ENCODE peak calls at places on chromosomes 6 and 20, in five cellular contexts. L is Calu3, Q is PC-3, B is uterus, E is bronchial epithelial cell. O is an unnamed sample.

GRCh38 chr6:71599366-71599765 is 287.0 kb upstream of the RIMS1 start:
- DNase-seq in L (no peak), B (no peak), Q (no peak), E (no peak), O (no peak)

GRCh38 chr6:13256614-13257013 is 71.7 kb downstream of the TBC1D7 start:
- DNase-seq in Q (no peak), E (no peak), L (no peak), B (no peak), O (no peak)

GRCh38 chr20:54085910-54086309 is 15.5 kb upstream of the BCAS1 start:
- DNase-seq in Q (no peak), B (no peak), L (no peak), E (no peak), O (no peak)

GRCh38 chr6:47360388-47360787 is 50.7 kb upstream of the TNFRSF21 start:
- DNase-seq in E (no peak), L (no peak), Q (no peak), B (no peak), O (no peak)

GRCh38 chr20:63501818-63502670 is 3.2 kb upstream of the EEF1A2 start:
- DNase-seq in B (no peak), Q (no peak), E (peak; percentile 12), L (peak; percentile 54), O (peak; percentile 12)

GRCh38 chr6:10585232-10585887 is 64.2 kb downstream of the GCNT2 start:
- DNase-seq in E (no peak), L (no peak), B (no peak), Q (no peak), O (no peak)

GRCh38 chr20:13443690-13444089 is 195.0 kb downstream of the TASP1 start:
- DNase-seq in E (no peak), Q (no peak), B (no peak), L (no peak), O (no peak)

GRCh38 chr6:113185299-113185698 is 671.8 kb upstream of the MARCKS start:
- DNase-seq in B (no peak), Q (no peak), L (no peak), E (no peak), O (no peak)

GRCh38 chr6:138372711-138373463 is 4.8 kb upstream of the SMIM28 start:
- DNase-seq in B (no peak), E (peak; percentile 78), L (no peak), Q (peak; percentile 54), O (no peak)

GRCh38 chr20:53582574-53583351 is 10.9 kb downstream of the ZNF217 start:
- DNase-seq in Q (peak; percentile 98), B (peak; percentile 35), E (peak; percentile 100), L (peak; percentile 49), O (peak; percentile 91)

GRCh38 chr6:105920071-105920470 is 166.1 kb upstream of the PRDM1 start:
- DNase-seq in L (no peak), B (no peak), E (peak; percentile 88), Q (peak; percentile 69), O (no peak)

GRCh38 chr6:13454286-13455221 is 32.8 kb downstream of the GFOD1 start:
- DNase-seq in B (peak; percentile 43), Q (peak; percentile 57), E (peak; percentile 12), L (no peak), O (no peak)

GRCh38 chr6:15363523-15364400 is 117.9 kb downstream of the JARID2 start:
- DNase-seq in E (no peak), Q (no peak), L (peak; percentile 7), B (no peak), O (no peak)

GRCh38 chr6:56851104-56851503 is 103.8 kb upstream of the BEND6 start:
- DNase-seq in E (no peak), B (no peak), Q (no peak), L (peak; percentile 44), O (peak; percentile 64)

GRCh38 chr6:110816677-110817076 is 1.4 kb upstream of the CDK19 start:
- DNase-seq in B (no peak), L (no peak), E (no peak), Q (no peak), O (no peak)

GRCh38 chr6:25750911-25751310 is 3.6 kb upstream of the SLC17A4 start:
- DNase-seq in L (no peak), B (no peak), E (no peak), Q (no peak), O (no peak)

GRCh38 chr20:23291575-23292240 is 58.9 kb upstream of the NXT1 start:
- DNase-seq in E (no peak), Q (no peak), B (no peak), L (no peak), O (no peak)

GRCh38 chr6:159149641-159150040 is 19.6 kb upstream of the FNDC1 start:
- DNase-seq in E (no peak), L (no peak), B (no peak), Q (no peak), O (no peak)

GRCh38 chr6:84346372-84346771 is 118.9 kb upstream of the CEP162 start:
- DNase-seq in L (no peak), Q (peak; percentile 11), B (no peak), E (peak; percentile 16), O (no peak)

GRCh38 chr6:45607818-45608217 is 230.1 kb upstream of the SUPT3H start:
- DNase-seq in L (peak; percentile 62), B (no peak), Q (peak; percentile 97), E (peak; percentile 66), O (no peak)

GRCh38 chr6:164415832-164416563 is 893.4 kb downstream of the C6orf118 start:
- DNase-seq in Q (no peak), L (no peak), B (no peak), E (no peak), O (no peak)

GRCh38 chr6:20280288-20280621 is 68.0 kb upstream of the MBOAT1 start:
- DNase-seq in E (no peak), L (no peak), B (no peak), Q (no peak), O (no peak)

GRCh38 chr6:119207973-119208725 is 129.7 kb upstream of the FAM184A start:
- DNase-seq in E (no peak), Q (peak; percentile 39), B (no peak), L (peak; percentile 3), O (no peak)

GRCh38 chr20:37190354-37190753 is 11.0 kb upstream of the MROH8 start:
- DNase-seq in L (no peak), B (no peak), E (no peak), Q (no peak), O (no peak)

GRCh38 chr20:16821211-16822089 is 73.3 kb downstream of the OTOR start:
- DNase-seq in B (no peak), Q (peak; percentile 69), E (peak; percentile 47), L (peak; percentile 8), O (peak; percentile 7)

GRCh38 chr6:100153656-100154055 is 159.6 kb upstream of the MCHR2 start:
- DNase-seq in L (no peak), B (no peak), E (no peak), Q (no peak), O (no peak)

GRCh38 chr6:36820700-36821580 is 18.3 kb downstream of the CPNE5 start:
- DNase-seq in Q (no peak), L (no peak), E (peak; percentile 57), B (no peak), O (peak; percentile 62)

GRCh38 chr20:60469829-60470228 is 511.6 kb downstream of the CDH26 start:
- DNase-seq in B (no peak), L (no peak), E (no peak), Q (no peak), O (no peak)

GRCh38 chr6:168964138-168964892 is 289.3 kb downstream of the THBS2 start:
- DNase-seq in E (no peak), Q (no peak), B (no peak), L (no peak), O (peak; percentile 29)

GRCh38 chr6:46491201-46491788 is at the start of gene RCAN2:
- DNase-seq in Q (peak; percentile 36), E (peak; percentile 29), L (peak; percentile 66), B (peak; percentile 59), O (no peak)

GRCh38 chr20:38216201-38216600 is 44.3 kb downstream of the KIAA1755 start:
- DNase-seq in E (no peak), L (no peak), Q (no peak), B (no peak), O (no peak)

GRCh38 chr20:38214256-38214870 is 46.2 kb downstream of the KIAA1755 start:
- DNase-seq in Q (no peak), E (no peak), B (no peak), L (no peak), O (no peak)

GRCh38 chr20:38215789-38216182 is 44.7 kb downstream of the KIAA1755 start:
- DNase-seq in L (no peak), B (no peak), E (no peak), Q (no peak), O (no peak)

GRCh38 chr20:38213607-38213940 is 47.0 kb downstream of the KIAA1755 start:
- DNase-seq in Q (no peak), B (no peak), E (no peak), L (no peak), O (no peak)

DNA sequence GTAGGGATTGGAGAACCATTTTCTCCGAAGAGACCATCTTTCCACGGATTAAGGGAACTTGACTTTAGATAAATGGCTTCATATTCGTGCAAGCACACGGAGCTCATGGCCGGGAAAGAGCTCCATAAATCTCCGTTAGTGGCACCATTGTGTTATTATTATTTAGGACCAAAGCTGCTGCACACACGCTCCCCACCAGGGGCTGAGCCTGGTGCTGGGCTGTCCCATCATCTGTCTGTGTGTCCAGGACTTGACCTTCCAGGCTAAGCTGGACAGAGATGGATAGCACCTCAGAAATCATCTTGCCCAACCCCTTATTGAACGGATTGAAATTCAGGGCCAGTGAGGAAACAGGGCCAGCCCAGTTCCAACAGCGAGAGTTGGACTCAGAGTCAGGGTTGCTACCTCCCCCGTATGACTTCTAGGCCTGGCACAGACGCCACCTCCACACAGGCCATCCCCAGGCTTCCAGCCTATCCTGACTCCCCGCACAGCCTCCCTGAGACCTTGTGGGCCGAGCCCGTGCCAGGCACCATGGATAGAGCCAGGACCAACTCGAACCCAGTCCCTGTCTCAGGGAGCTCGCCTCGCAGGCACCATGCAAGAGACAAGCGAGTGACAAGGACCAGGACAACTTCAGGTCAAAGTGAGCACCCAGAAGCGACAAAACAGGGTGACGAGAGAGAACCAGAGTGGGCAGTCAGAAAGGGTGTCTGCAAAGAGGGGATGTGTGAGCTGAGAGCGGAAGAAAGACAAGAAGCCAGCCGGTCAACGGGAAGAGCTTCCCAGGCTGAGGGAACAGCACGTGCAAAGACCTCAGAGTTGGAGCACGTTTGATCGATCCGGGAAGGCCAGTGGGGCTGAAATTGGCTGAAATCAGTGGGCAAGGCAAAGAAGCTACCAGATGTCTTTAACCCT is 45.4 kb downstream of the KIAA1755 start:
- DNase-seq in E (no peak), B (no peak), L (no peak), Q (no peak), O (no peak)
- TF ChIP-seq CTCF in E (no peak), B (no peak), L (peak; percentile 40), Q (peak; percentile 9), O (peak; percentile 48)

GRCh38 chr6:37840940-37841300 is 21.4 kb downstream of the ZFAND3 start:
- DNase-seq in Q (no peak), B (no peak), L (no peak), E (no peak), O (no peak)
- TF ChIP-seq CTCF in Q (no peak), B (no peak), L (no peak), E (no peak), O (no peak)

GRCh38 chr6:67009818-67010217 is 1302.8 kb upstream of the EYS start:
- DNase-seq in L (no peak), B (no peak), E (no peak), Q (peak; percentile 22), O (no peak)
- TF ChIP-seq CTCF in L (no peak), B (no peak), E (peak; percentile 12), Q (peak; percentile 54), O (no peak)

DNA sequence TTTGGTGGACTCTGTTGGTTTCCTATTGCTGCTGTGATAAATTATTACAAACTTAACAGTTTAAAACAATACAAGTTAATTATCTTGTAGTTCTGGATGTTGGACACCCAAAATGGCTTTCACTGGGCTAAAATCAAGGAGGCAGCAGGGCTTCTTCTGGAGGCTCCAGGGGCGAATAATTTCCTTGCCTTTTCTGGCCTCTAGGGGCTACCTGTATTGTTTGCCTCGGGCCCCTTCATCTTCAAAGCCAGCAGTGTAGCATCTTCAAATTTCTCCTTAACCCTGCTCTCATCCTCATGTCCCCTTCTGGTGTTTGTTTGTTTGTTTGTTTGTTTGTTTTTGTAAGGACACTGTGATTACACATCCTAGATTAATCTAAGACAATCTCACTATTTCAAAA is 60.5 kb upstream of the ANKEF1 start:
- DNase-seq in Q (peak; percentile 38), E (no peak), L (no peak), B (no peak), O (no peak)
- TF ChIP-seq CTCF in Q (peak; percentile 50), E (no peak), L (no peak), B (no peak), O (no peak)